ENCODE peak calls at places on chromosomes 7 and 10, in six cellular contexts. One of them, this sample, is unnamed.
A peak's percentile ranks its signal among the peaks of the same experiment; 100 is the strongest.

GRCh38 chr7:114865564-114865963 is 56.3 kb upstream of the MDFIC start:
- DNase-seq in thoracic aorta: no peak
- DNase-seq in heart left ventricle: peak; percentile 41
- DNase-seq in mammary epithelial cell: peak; percentile 36
- DNase-seq in A673: peak; percentile 71
- DNase-seq in breast epithelium: no peak
- DNase-seq in this sample: no peak

GRCh38 chr10:116815641-116816415 is 33.5 kb upstream of the ENO4 start:
- DNase-seq in heart left ventricle: no peak
- DNase-seq in A673: no peak
- DNase-seq in thoracic aorta: no peak
- DNase-seq in breast epithelium: no peak
- DNase-seq in mammary epithelial cell: peak; percentile 12
- DNase-seq in this sample: no peak

GRCh38 chr7:33809218-33809617 is 96.1 kb upstream of the BMPER start:
- DNase-seq in thoracic aorta: no peak
- DNase-seq in A673: no peak
- DNase-seq in heart left ventricle: no peak
- DNase-seq in mammary epithelial cell: no peak
- DNase-seq in breast epithelium: no peak
- DNase-seq in this sample: no peak

GRCh38 chr10:74113546-74113945 is 37.1 kb downstream of the AP3M1 start:
- DNase-seq in breast epithelium: no peak
- DNase-seq in heart left ventricle: no peak
- DNase-seq in thoracic aorta: no peak
- DNase-seq in mammary epithelial cell: peak; percentile 19
- DNase-seq in A673: no peak
- DNase-seq in this sample: no peak

GRCh38 chr7:66627876-66628360 is 763 bp upstream of the KCTD7 start:
- DNase-seq in A673: no peak
- DNase-seq in mammary epithelial cell: no peak
- DNase-seq in breast epithelium: peak; percentile 52
- DNase-seq in thoracic aorta: peak; percentile 2
- DNase-seq in heart left ventricle: no peak
- DNase-seq in this sample: no peak

GRCh38 chr10:113424304-113424721 is 128.5 kb upstream of the HABP2 start:
- DNase-seq in thoracic aorta: no peak
- DNase-seq in mammary epithelial cell: no peak
- DNase-seq in breast epithelium: no peak
- DNase-seq in heart left ventricle: peak; percentile 30
- DNase-seq in A673: no peak
- DNase-seq in this sample: no peak

GRCh38 chr7:5429253-5429856 is 5.7 kb upstream of the TNRC18 start:
- DNase-seq in mammary epithelial cell: peak; percentile 77
- DNase-seq in thoracic aorta: no peak
- DNase-seq in A673: no peak
- DNase-seq in breast epithelium: peak; percentile 69
- DNase-seq in heart left ventricle: peak; percentile 53
- DNase-seq in this sample: no peak

GRCh38 chr7:86313842-86314241 is 329.9 kb upstream of the GRM3 start:
- DNase-seq in thoracic aorta: no peak
- DNase-seq in heart left ventricle: no peak
- DNase-seq in A673: no peak
- DNase-seq in mammary epithelial cell: no peak
- DNase-seq in breast epithelium: no peak
- DNase-seq in this sample: no peak

GRCh38 chr10:112754001-112754411 is 196.0 kb upstream of the TCF7L2 start:
- DNase-seq in breast epithelium: no peak
- DNase-seq in mammary epithelial cell: peak; percentile 16
- DNase-seq in thoracic aorta: no peak
- DNase-seq in heart left ventricle: no peak
- DNase-seq in A673: peak; percentile 49
- DNase-seq in this sample: no peak

GRCh38 chr10:5565205-5565545 is 40.4 kb downstream of the CALML3 start:
- DNase-seq in thoracic aorta: no peak
- DNase-seq in breast epithelium: peak; percentile 15
- DNase-seq in heart left ventricle: no peak
- DNase-seq in mammary epithelial cell: no peak
- DNase-seq in A673: no peak
- DNase-seq in this sample: no peak

GRCh38 chr10:18282094-18282493 is 141.9 kb downstream of the CACNB2 start:
- DNase-seq in breast epithelium: no peak
- DNase-seq in heart left ventricle: no peak
- DNase-seq in mammary epithelial cell: no peak
- DNase-seq in A673: no peak
- DNase-seq in thoracic aorta: no peak
- DNase-seq in this sample: no peak

GRCh38 chr10:4816966-4817365 is 9.0 kb upstream of the AKR1E2 start:
- DNase-seq in heart left ventricle: no peak
- DNase-seq in mammary epithelial cell: no peak
- DNase-seq in A673: no peak
- DNase-seq in breast epithelium: no peak
- DNase-seq in thoracic aorta: no peak
- DNase-seq in this sample: no peak

GRCh38 chr10:65735382-65735781 is 1190.5 kb upstream of the LRRTM3 start:
- DNase-seq in breast epithelium: no peak
- DNase-seq in heart left ventricle: no peak
- DNase-seq in mammary epithelial cell: no peak
- DNase-seq in thoracic aorta: no peak
- DNase-seq in A673: no peak
- DNase-seq in this sample: no peak

GRCh38 chr10:970311-971149 is 17.7 kb upstream of the GTPBP4 start:
- DNase-seq in heart left ventricle: no peak
- DNase-seq in mammary epithelial cell: no peak
- DNase-seq in A673: no peak
- DNase-seq in breast epithelium: no peak
- DNase-seq in thoracic aorta: no peak
- DNase-seq in this sample: no peak

GRCh38 chr7:102450242-102450641 is 14.4 kb downstream of the ALKBH4 start:
- DNase-seq in mammary epithelial cell: no peak
- DNase-seq in heart left ventricle: no peak
- DNase-seq in A673: no peak
- DNase-seq in thoracic aorta: no peak
- DNase-seq in breast epithelium: no peak
- DNase-seq in this sample: no peak

GRCh38 chr10:22170582-22170981 is 47.2 kb downstream of the EBLN1 start:
- DNase-seq in A673: no peak
- DNase-seq in heart left ventricle: no peak
- DNase-seq in mammary epithelial cell: no peak
- DNase-seq in breast epithelium: no peak
- DNase-seq in thoracic aorta: no peak
- DNase-seq in this sample: no peak

GRCh38 chr10:73920084-73920483 is 9.2 kb downstream of the PLAU start:
- DNase-seq in mammary epithelial cell: peak; percentile 95
- DNase-seq in breast epithelium: no peak
- DNase-seq in A673: peak; percentile 30
- DNase-seq in heart left ventricle: peak; percentile 58
- DNase-seq in thoracic aorta: no peak
- DNase-seq in this sample: no peak

GRCh38 chr10:30373596-30374327 is 24.7 kb upstream of the MTPAP start:
- DNase-seq in thoracic aorta: no peak
- DNase-seq in A673: no peak
- DNase-seq in mammary epithelial cell: no peak
- DNase-seq in heart left ventricle: no peak
- DNase-seq in breast epithelium: no peak
- DNase-seq in this sample: no peak

GRCh38 chr7:47150497-47151260 is 431.2 kb downstream of the TNS3 start:
- DNase-seq in thoracic aorta: no peak
- DNase-seq in breast epithelium: no peak
- DNase-seq in A673: no peak
- DNase-seq in mammary epithelial cell: no peak
- DNase-seq in heart left ventricle: no peak
- DNase-seq in this sample: no peak

GRCh38 chr7:149846021-149846420 is 7.8 kb downstream of the ZNF862 start:
- DNase-seq in mammary epithelial cell: no peak
- DNase-seq in heart left ventricle: no peak
- DNase-seq in breast epithelium: peak; percentile 33
- DNase-seq in A673: no peak
- DNase-seq in thoracic aorta: no peak
- DNase-seq in this sample: no peak

GRCh38 chr7:128247640-128248194 is 6.6 kb downstream of the LEP start:
- DNase-seq in A673: peak; percentile 30
- DNase-seq in thoracic aorta: no peak
- DNase-seq in heart left ventricle: no peak
- DNase-seq in breast epithelium: no peak
- DNase-seq in mammary epithelial cell: peak; percentile 44
- DNase-seq in this sample: no peak

GRCh38 chr10:108132303-108132702 is 967.8 kb upstream of the SORCS1 start:
- DNase-seq in breast epithelium: no peak
- DNase-seq in mammary epithelial cell: peak; percentile 1
- DNase-seq in thoracic aorta: no peak
- DNase-seq in heart left ventricle: no peak
- DNase-seq in A673: peak; percentile 21
- DNase-seq in this sample: no peak

GRCh38 chr7:108196004-108196403 is 65.8 kb upstream of the LAMB4 start:
- DNase-seq in A673: no peak
- DNase-seq in heart left ventricle: no peak
- DNase-seq in mammary epithelial cell: peak; percentile 44
- DNase-seq in thoracic aorta: no peak
- DNase-seq in breast epithelium: no peak
- DNase-seq in this sample: no peak

GRCh38 chr7:34296663-34297062 is 361.4 kb upstream of the NPSR1 start:
- DNase-seq in thoracic aorta: no peak
- DNase-seq in heart left ventricle: no peak
- DNase-seq in A673: no peak
- DNase-seq in breast epithelium: no peak
- DNase-seq in mammary epithelial cell: no peak
- DNase-seq in this sample: no peak

DNA sequence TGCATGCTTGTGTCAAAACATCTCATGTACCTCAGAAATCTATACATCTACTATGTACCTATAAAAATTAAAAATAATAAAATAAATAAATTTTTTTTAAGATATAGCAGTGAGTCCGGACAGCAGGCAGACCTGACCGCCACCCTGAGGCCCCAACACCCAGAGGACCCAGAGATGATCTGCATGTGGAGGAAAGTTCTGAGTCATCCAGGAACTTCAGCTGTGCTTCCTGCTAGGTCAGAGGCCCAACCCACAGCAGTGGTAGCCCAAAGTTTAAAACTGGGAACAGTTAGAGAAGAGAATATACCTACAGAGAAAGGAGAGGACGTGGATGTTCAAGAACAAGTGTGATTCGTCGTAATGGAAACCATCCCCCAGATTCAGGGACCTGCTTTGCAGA is 683.7 kb upstream of the NRP1 start:
- DNase-seq in mammary epithelial cell: no peak
- DNase-seq in heart left ventricle: no peak
- DNase-seq in breast epithelium: no peak
- DNase-seq in thoracic aorta: no peak
- DNase-seq in A673: no peak
- DNase-seq in this sample: no peak
- H3K27me3 ChIP-seq in mammary epithelial cell: no peaks in the 10 kb centered on the region
- H3K27me3 ChIP-seq in heart left ventricle: no peaks in the 10 kb centered on the region
- H3K27me3 ChIP-seq in breast epithelium: no peaks in the 10 kb centered on the region
- H3K27me3 ChIP-seq in thoracic aorta: no peaks in the 10 kb centered on the region
- H3K27me3 ChIP-seq in A673: no peaks in the 10 kb centered on the region
- H3K27me3 ChIP-seq in this sample: no peaks in the 10 kb centered on the region

DNA sequence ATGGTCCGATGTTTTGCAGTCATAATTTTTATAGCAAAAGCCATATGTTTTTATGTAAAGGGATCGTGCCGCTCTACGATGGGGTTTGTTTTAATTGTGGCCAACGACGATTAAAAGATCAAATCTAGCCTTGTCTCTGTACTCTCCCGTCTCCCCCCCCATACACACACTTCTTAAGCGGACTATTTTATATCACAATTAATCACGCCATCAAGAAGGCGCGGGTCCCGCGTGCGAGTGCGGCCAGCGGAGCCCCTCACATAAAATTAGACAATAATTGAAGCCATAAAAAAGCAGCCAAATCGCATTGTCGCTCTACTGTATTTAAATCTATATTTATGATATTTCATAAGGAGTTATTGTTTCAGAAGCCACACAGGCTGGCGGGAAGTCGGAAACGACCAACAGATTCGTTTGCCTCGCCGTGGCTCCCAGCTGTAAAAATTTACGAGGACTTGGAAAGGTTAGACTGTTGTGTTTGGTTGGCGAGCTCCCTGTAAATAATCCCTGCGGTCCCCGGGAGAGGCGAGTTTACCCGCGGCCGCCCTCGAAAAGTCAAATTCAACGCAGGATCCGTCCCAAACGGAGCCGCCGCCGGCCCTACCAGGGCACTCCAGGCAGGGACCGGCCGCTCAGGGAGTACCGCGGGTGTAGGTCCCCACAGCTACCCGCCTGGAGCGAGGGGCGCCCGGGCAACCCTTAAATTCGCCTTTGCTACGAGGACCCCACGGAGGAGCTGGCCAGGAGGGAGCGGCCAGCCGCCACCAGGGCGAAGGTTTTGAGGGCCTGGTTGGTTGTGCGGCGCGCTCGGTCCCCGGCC is 528 bp upstream of the HOXA9 start:
- DNase-seq in heart left ventricle: peak; percentile 6
- DNase-seq in breast epithelium: no peak
- DNase-seq in A673: no peak
- DNase-seq in thoracic aorta: no peak
- DNase-seq in mammary epithelial cell: no peak
- DNase-seq in this sample: no peak
- H3K27me3 ChIP-seq in heart left ventricle: peaks cover 89% of the 10 kb centered on the region
- H3K27me3 ChIP-seq in breast epithelium: peaks cover 67% of the 10 kb centered on the region
- H3K27me3 ChIP-seq in A673: peaks cover 73% of the 10 kb centered on the region
- H3K27me3 ChIP-seq in thoracic aorta: peaks cover 9% of the 10 kb centered on the region
- H3K27me3 ChIP-seq in mammary epithelial cell: peaks cover 15% of the 10 kb centered on the region
- H3K27me3 ChIP-seq in this sample: peaks cover 41% of the 10 kb centered on the region

DNA sequence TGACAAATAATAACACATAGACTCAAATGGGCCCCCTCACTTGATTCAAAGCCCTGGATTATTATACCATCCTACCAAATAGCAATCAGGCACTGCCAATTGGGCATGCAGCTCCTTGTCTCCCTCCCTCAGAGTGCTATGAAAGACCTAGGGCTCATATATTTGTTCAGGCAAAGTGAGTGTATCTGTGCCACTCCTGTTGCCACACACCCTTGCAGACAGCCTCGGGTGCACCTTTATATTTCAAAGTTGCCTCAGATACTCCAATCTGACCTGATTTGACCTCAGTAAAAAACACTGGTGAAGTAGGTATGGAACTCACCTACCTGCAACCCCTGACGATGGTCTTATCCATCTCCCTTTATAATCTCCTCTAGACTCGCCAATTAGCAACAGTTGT is 3.0 kb upstream of the NAMPT start:
- DNase-seq in heart left ventricle: no peak
- DNase-seq in A673: no peak
- DNase-seq in mammary epithelial cell: no peak
- DNase-seq in breast epithelium: no peak
- DNase-seq in thoracic aorta: no peak
- DNase-seq in this sample: no peak
- H3K27me3 ChIP-seq in heart left ventricle: no peaks in the 10 kb centered on the region
- H3K27me3 ChIP-seq in A673: no peaks in the 10 kb centered on the region
- H3K27me3 ChIP-seq in mammary epithelial cell: no peaks in the 10 kb centered on the region
- H3K27me3 ChIP-seq in breast epithelium: no peaks in the 10 kb centered on the region
- H3K27me3 ChIP-seq in thoracic aorta: no peaks in the 10 kb centered on the region
- H3K27me3 ChIP-seq in this sample: no peaks in the 10 kb centered on the region

GRCh38 chr7:115864082-115864481 is 166.5 kb downstream of the TFEC start:
- DNase-seq in thoracic aorta: no peak
- DNase-seq in mammary epithelial cell: no peak
- DNase-seq in A673: no peak
- DNase-seq in heart left ventricle: no peak
- DNase-seq in breast epithelium: no peak
- DNase-seq in this sample: no peak

GRCh38 chr7:115869225-115869624 is 161.3 kb downstream of the TFEC start:
- DNase-seq in A673: no peak
- DNase-seq in heart left ventricle: no peak
- DNase-seq in breast epithelium: no peak
- DNase-seq in thoracic aorta: no peak
- DNase-seq in mammary epithelial cell: no peak
- DNase-seq in this sample: no peak

GRCh38 chr7:115868369-115868768 is 162.2 kb downstream of the TFEC start:
- DNase-seq in heart left ventricle: no peak
- DNase-seq in breast epithelium: no peak
- DNase-seq in mammary epithelial cell: no peak
- DNase-seq in A673: no peak
- DNase-seq in thoracic aorta: no peak
- DNase-seq in this sample: no peak

GRCh38 chr7:115869811-115870210 is 160.8 kb downstream of the TFEC start:
- DNase-seq in thoracic aorta: no peak
- DNase-seq in heart left ventricle: no peak
- DNase-seq in breast epithelium: no peak
- DNase-seq in A673: no peak
- DNase-seq in mammary epithelial cell: no peak
- DNase-seq in this sample: no peak
- H3K27me3 ChIP-seq in thoracic aorta: no peaks in the 10 kb centered on the region
- H3K27me3 ChIP-seq in heart left ventricle: no peaks in the 10 kb centered on the region
- H3K27me3 ChIP-seq in breast epithelium: no peaks in the 10 kb centered on the region
- H3K27me3 ChIP-seq in A673: peaks cover 51% of the 10 kb centered on the region
- H3K27me3 ChIP-seq in mammary epithelial cell: peaks cover 3% of the 10 kb centered on the region
- H3K27me3 ChIP-seq in this sample: no peaks in the 10 kb centered on the region

This sample was measured in esophagus squamous epithelium.